ENCODE peak calls at places on chromosomes 3 and 15, in six cellular contexts. One of them, this sample, is unnamed.

GRCh38 chr3:12687948-12688347 is 24.0 kb upstream of the RAF1 start:
- DNase-seq in HepG2: no peak
- DNase-seq in adrenal gland: no peak
- DNase-seq in GM12891: no peak
- DNase-seq in stomach: no peak
- DNase-seq in A549: no peak
- DNase-seq in this sample: no peak

GRCh38 chr15:90665288-90666134 is 51.6 kb upstream of the BLM start:
- DNase-seq in HepG2: peak
- DNase-seq in adrenal gland: peak
- DNase-seq in GM12891: peak
- DNase-seq in stomach: peak
- DNase-seq in A549: peak
- DNase-seq in this sample: peak

GRCh38 chr3:76912966-76913365 is 126.9 kb upstream of the ROBO2 start:
- DNase-seq in HepG2: no peak
- DNase-seq in adrenal gland: no peak
- DNase-seq in GM12891: no peak
- DNase-seq in stomach: no peak
- DNase-seq in A549: no peak
- DNase-seq in this sample: no peak

GRCh38 chr3:37645801-37646380 is 215.8 kb upstream of the CTDSPL start:
- DNase-seq in HepG2: no peak
- DNase-seq in adrenal gland: peak
- DNase-seq in GM12891: no peak
- DNase-seq in stomach: no peak
- DNase-seq in A549: no peak
- DNase-seq in this sample: no peak

GRCh38 chr3:7144696-7145308 is 283.9 kb downstream of the GRM7 start:
- DNase-seq in HepG2: peak
- DNase-seq in adrenal gland: no peak
- DNase-seq in GM12891: no peak
- DNase-seq in stomach: no peak
- DNase-seq in A549: peak
- DNase-seq in this sample: no peak

GRCh38 chr15:55823699-55824098 is 80.7 kb upstream of the PRTG start:
- DNase-seq in HepG2: no peak
- DNase-seq in adrenal gland: no peak
- DNase-seq in GM12891: no peak
- DNase-seq in stomach: no peak
- DNase-seq in A549: no peak
- DNase-seq in this sample: no peak

GRCh38 chr3:110995461-110996226 is 76.0 kb upstream of the NECTIN3 start:
- DNase-seq in HepG2: peak
- DNase-seq in adrenal gland: no peak
- DNase-seq in GM12891: no peak
- DNase-seq in stomach: no peak
- DNase-seq in A549: no peak
- DNase-seq in this sample: no peak

GRCh38 chr15:38721549-38721948 is 156.9 kb upstream of the RASGRP1 start:
- DNase-seq in HepG2: no peak
- DNase-seq in adrenal gland: no peak
- DNase-seq in GM12891: no peak
- DNase-seq in stomach: no peak
- DNase-seq in A549: no peak
- DNase-seq in this sample: no peak

GRCh38 chr15:95557226-95558046 is 773.1 kb upstream of the NR2F2 start:
- DNase-seq in HepG2: peak
- DNase-seq in adrenal gland: no peak
- DNase-seq in GM12891: no peak
- DNase-seq in stomach: no peak
- DNase-seq in A549: peak
- DNase-seq in this sample: no peak

GRCh38 chr15:89122532-89123525 is 34.6 kb downstream of the ABHD2 start:
- DNase-seq in HepG2: no peak
- DNase-seq in adrenal gland: no peak
- DNase-seq in GM12891: no peak
- DNase-seq in stomach: no peak
- DNase-seq in A549: no peak
- DNase-seq in this sample: no peak
- TF ChIP-seq POLR2A in HepG2: no peak
- TF ChIP-seq POLR2A in adrenal gland: no peak
- TF ChIP-seq POLR2A in GM12891: no peak
- TF ChIP-seq POLR2A in stomach: no peak
- TF ChIP-seq POLR2A in A549: no peak
- TF ChIP-seq POLR2A in this sample: no peak

DNA sequence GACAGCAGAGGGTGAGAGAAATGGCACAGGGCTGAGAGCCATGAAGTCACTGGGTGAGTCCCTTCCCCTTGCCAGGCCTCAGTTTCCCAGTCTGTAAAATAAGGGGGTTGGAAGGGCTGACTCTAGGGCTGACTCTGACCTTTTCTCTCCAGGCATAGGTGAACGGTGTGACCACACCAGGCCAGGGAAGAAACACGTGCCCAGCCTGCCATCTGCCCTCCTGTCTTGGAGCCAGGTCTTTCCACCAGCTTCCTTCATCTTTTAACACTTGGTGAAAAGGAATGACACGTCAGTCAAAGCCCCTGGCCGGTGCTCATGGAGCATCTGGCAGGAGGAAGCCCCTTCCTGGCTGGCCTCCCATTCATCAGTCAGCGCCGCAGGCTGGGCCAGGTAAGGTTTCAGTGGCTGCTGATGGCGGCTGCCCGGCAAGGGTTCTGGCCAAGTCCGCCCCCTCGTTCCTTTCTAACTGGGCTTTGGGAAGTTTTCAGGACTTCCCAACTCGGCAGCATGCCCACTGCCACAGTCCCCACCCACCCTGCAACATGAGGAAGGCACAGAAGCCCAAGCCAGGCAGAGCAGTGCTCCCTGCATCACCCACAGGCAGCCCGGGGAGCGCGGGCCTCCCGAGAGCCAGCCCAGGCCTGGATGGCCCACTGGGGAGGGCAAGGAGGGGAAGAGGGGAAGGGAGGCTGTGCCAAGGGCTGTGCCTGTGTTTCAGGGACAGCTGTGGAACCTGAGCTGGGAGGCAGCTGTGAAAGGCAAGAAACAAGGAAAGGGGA is 74.2 kb downstream of the CPN2 start:
- DNase-seq in HepG2: no peak
- DNase-seq in adrenal gland: peak
- DNase-seq in GM12891: no peak
- DNase-seq in stomach: no peak
- DNase-seq in A549: no peak
- DNase-seq in this sample: no peak
- TF ChIP-seq POLR2A in HepG2: no peak
- TF ChIP-seq POLR2A in adrenal gland: peak
- TF ChIP-seq POLR2A in GM12891: no peak
- TF ChIP-seq POLR2A in stomach: no peak
- TF ChIP-seq POLR2A in A549: no peak
- TF ChIP-seq POLR2A in this sample: no peak

GRCh38 chr3:30646961-30647752 is 40.8 kb downstream of the TGFBR2 start:
- DNase-seq in HepG2: no peak
- DNase-seq in adrenal gland: no peak
- DNase-seq in GM12891: no peak
- DNase-seq in stomach: no peak
- DNase-seq in A549: no peak
- DNase-seq in this sample: no peak
- TF ChIP-seq POLR2A in HepG2: peak
- TF ChIP-seq POLR2A in adrenal gland: no peak
- TF ChIP-seq POLR2A in GM12891: no peak
- TF ChIP-seq POLR2A in stomach: no peak
- TF ChIP-seq POLR2A in A549: no peak
- TF ChIP-seq POLR2A in this sample: no peak

DNA sequence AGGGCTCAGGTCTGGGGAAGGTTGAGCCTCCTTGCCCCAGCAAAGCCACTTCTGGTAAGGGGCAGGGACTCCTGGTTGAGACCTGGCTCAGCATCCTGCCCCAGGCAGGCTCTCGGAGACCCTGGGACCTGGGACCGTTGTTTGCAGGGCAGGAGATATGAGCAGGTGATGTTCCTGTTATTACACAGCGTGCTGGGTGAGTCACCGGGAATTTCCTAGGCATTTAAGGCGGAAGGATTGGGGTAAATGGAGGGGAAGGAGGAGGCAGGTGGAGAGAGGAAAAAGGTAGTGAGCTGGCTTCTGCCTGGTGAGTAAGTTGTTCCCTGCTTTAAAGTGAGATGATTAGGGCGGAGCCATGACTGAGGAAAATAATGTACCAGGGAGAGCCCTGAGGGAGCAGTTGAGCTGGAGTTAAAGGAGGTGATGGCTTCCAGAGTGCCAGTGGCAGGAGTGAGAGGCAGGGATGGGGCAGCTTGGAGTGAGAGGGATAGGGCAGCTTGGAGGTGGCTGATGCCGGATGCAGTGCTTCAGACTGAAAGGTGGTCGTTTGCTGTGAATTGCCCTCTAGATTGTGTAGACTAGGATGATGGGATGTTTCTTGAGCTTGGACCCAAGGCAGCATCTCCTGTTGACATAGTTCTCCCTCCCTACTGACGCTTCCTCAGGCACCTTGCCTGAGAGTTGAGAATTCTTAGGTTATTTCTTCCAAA is 79.4 kb downstream of the AAGAB start:
- DNase-seq in HepG2: no peak
- DNase-seq in adrenal gland: no peak
- DNase-seq in GM12891: no peak
- DNase-seq in stomach: peak
- DNase-seq in A549: peak
- DNase-seq in this sample: peak
- TF ChIP-seq POLR2A in HepG2: no peak
- TF ChIP-seq POLR2A in adrenal gland: no peak
- TF ChIP-seq POLR2A in GM12891: no peak
- TF ChIP-seq POLR2A in stomach: no peak
- TF ChIP-seq POLR2A in A549: no peak
- TF ChIP-seq POLR2A in this sample: no peak

DNA sequence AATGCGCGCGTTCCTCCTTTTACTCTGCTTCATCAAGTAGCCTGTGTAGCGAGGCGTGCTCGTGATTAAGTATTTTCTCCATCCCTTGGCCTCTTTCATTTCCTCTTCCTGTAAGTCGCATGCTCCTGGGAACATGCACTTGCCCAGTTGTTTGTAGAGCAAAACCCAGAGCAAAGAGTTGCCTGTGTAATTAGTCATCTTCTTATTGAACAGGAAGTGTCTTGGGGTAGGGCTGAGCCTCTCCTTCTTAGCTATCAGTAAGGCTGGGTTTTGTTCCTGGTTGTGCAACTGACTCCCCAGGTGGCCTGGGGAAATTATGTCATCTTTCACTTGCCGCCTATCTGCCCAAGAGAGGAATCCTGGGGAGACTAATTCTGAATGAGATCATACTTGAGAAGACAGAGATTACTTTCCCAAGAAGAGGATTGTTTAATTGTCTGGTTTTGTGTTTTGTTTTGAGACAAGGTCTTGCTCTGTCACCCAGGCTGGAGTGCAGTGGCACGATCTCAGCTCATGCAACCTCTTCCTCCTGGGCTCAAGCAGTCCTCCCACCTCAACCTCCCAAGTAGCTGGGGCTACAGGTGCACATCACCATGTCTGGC is 14.9 kb downstream of the LIPH start:
- DNase-seq in HepG2: peak
- DNase-seq in adrenal gland: no peak
- DNase-seq in GM12891: peak
- DNase-seq in stomach: peak
- DNase-seq in A549: peak
- DNase-seq in this sample: peak
- TF ChIP-seq POLR2A in HepG2: no peak
- TF ChIP-seq POLR2A in adrenal gland: no peak
- TF ChIP-seq POLR2A in GM12891: no peak
- TF ChIP-seq POLR2A in stomach: no peak
- TF ChIP-seq POLR2A in A549: no peak
- TF ChIP-seq POLR2A in this sample: no peak

GRCh38 chr3:177358968-177359600 is 161.8 kb upstream of the TBL1XR1 start:
- DNase-seq in HepG2: no peak
- DNase-seq in adrenal gland: peak
- DNase-seq in GM12891: peak
- DNase-seq in stomach: peak
- DNase-seq in A549: peak
- DNase-seq in this sample: no peak

GRCh38 chr3:177358085-177358967 is 161.0 kb upstream of the TBL1XR1 start:
- DNase-seq in HepG2: peak
- DNase-seq in adrenal gland: peak
- DNase-seq in GM12891: peak
- DNase-seq in stomach: peak
- DNase-seq in A549: peak
- DNase-seq in this sample: peak

GRCh38 chr3:177361042-177361938 is 164.0 kb upstream of the TBL1XR1 start:
- DNase-seq in HepG2: no peak
- DNase-seq in adrenal gland: no peak
- DNase-seq in GM12891: no peak
- DNase-seq in stomach: no peak
- DNase-seq in A549: no peak
- DNase-seq in this sample: no peak

GRCh38 chr3:177357352-177358084 is 160.2 kb upstream of the TBL1XR1 start:
- DNase-seq in HepG2: peak
- DNase-seq in adrenal gland: peak
- DNase-seq in GM12891: no peak
- DNase-seq in stomach: peak
- DNase-seq in A549: peak
- DNase-seq in this sample: peak

DNA sequence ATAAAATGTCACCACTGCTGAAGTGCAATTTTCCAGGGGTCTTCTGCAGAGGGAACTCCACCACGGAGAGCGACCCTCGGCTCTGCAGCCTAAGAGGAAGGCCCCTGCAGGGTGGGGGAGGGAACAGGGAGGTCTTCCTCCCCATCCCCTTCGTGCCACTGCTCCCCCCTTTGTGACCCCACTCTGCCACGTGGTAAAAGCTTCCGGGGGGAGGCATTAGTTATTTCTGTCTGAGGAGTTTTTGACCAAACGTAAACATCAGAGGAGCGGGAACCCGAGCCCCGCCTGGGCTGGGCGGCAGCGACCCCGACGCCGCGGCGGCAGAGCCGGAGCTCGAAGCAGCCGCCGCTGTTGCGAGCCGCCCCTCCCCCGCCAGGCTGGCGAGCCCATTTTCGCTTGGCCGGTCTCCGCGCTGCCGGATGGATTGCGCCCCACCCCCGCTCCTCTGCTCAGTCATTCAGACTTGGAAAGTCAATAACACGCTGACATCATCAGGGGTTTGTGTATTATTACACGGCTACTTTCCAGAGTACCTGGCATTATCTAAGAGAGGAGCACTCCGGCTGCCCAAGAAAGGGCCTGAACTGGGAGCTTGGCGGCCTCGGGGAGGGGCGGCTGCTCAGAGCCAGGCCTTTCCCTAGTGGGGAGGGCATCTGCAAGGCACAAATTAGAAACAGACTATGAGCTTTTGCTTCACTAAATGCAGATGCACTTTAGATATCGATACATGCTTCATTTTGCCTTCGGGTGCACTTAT is 162.5 kb upstream of the TBL1XR1 start:
- DNase-seq in HepG2: peak
- DNase-seq in adrenal gland: peak
- DNase-seq in GM12891: peak
- DNase-seq in stomach: peak
- DNase-seq in A549: peak
- DNase-seq in this sample: peak
- TF ChIP-seq POLR2A in HepG2: peak
- TF ChIP-seq POLR2A in adrenal gland: peak
- TF ChIP-seq POLR2A in GM12891: no peak
- TF ChIP-seq POLR2A in stomach: no peak
- TF ChIP-seq POLR2A in A549: no peak
- TF ChIP-seq POLR2A in this sample: no peak

This sample was measured in lower leg skin.